ENCODE peak calls at places on chromosome 16, in four cellular contexts. K is GM12878, W is GM12891, A is SK-N-SH. S is an unnamed sample.

GRCh38 chr16:59487067-59487466 is 753.0 kb upstream of the GOT2 start:
- DNase-seq in K (no peak), W (no peak), A (no peak), S (no peak)

GRCh38 chr16:73010150-73010676 is 37.7 kb downstream of the ZFHX3 start:
- DNase-seq in K (no peak), W (no peak), A (peak; percentile 80), S (no peak)

GRCh38 chr16:74740795-74741304 is 33.8 kb downstream of the FA2H start:
- DNase-seq in K (no peak), W (no peak), A (no peak), S (no peak)

GRCh38 chr16:56515665-56516064 is 4.2 kb downstream of the BBS2 start:
- DNase-seq in K (no peak), W (no peak), A (no peak), S (no peak)

GRCh38 chr16:70416748-70417616 is 21.9 kb downstream of the ST3GAL2 start:
- DNase-seq in K (no peak), W (no peak), A (no peak), S (no peak)

GRCh38 chr16:49856741-49857330 is 924 bp upstream of the ZNF423 start:
- DNase-seq in K (no peak), W (no peak), A (peak; percentile 92), S (peak; percentile 59)

GRCh38 chr16:52497067-52497816 is 49.7 kb downstream of the TOX3 start:
- DNase-seq in K (no peak), W (no peak), A (peak; percentile 27), S (no peak)

GRCh38 chr16:4077083-4077714 is 39.0 kb downstream of the ADCY9 start:
- DNase-seq in K (no peak), W (no peak), A (no peak), S (no peak)

GRCh38 chr16:84630446-84631152 is 12.7 kb upstream of the COTL1 start:
- DNase-seq in K (no peak), W (no peak), A (no peak), S (no peak)

GRCh38 chr16:53159781-53160436 is 105.1 kb downstream of the CHD9 start:
- DNase-seq in K (peak; percentile 20), W (peak; percentile 6), A (peak; percentile 43), S (peak; percentile 45)

GRCh38 chr16:56993204-56993603 is 3.8 kb downstream of the NLRC5 start:
- DNase-seq in K (no peak), W (no peak), A (no peak), S (no peak)

GRCh38 chr16:86826931-86827330 is 248.6 kb downstream of the FOXL1 start:
- DNase-seq in K (no peak), W (no peak), A (no peak), S (no peak)

GRCh38 chr16:87138868-87139267 is 178.3 kb downstream of the C16orf95 start:
- DNase-seq in K (no peak), W (no peak), A (no peak), S (no peak)

GRCh38 chr16:83051451-83051850 is 424.7 kb downstream of the CDH13 start:
- DNase-seq in K (no peak), W (no peak), A (no peak), S (no peak)

GRCh38 chr16:50627419-50627818 is 53.7 kb downstream of the SNX20 start:
- DNase-seq in K (no peak), W (peak; percentile 49), A (peak; percentile 42), S (no peak)

GRCh38 chr16:84810518-84811273 is 9.1 kb upstream of the CRISPLD2 start:
- DNase-seq in K (peak; percentile 40), W (no peak), A (no peak), S (no peak)

GRCh38 chr16:14409563-14409962 is 220.5 kb downstream of the PARN start:
- DNase-seq in K (no peak), W (no peak), A (no peak), S (no peak)

GRCh38 chr16:27747946-27748345 is 198.0 kb downstream of the KATNIP start:
- DNase-seq in K (no peak), W (no peak), A (no peak), S (no peak)

GRCh38 chr16:55901756-55902155 is 26.6 kb upstream of the CES5A start:
- DNase-seq in K (no peak), W (no peak), A (no peak), S (no peak)

GRCh38 chr16:14562691-14563491 is 67.2 kb downstream of the PARN start:
- DNase-seq in K (no peak), W (no peak), A (no peak), S (peak; percentile 14)

GRCh38 chr16:55513616-55514015 is 4.7 kb downstream of the LPCAT2 start:
- DNase-seq in K (no peak), W (no peak), A (no peak), S (no peak)

GRCh38 chr16:72844225-72844920 is 203.6 kb downstream of the ZFHX3 start:
- DNase-seq in K (peak; percentile 11), W (no peak), A (no peak), S (no peak)

GRCh38 chr16:75420987-75421819 is 12.1 kb downstream of the CFDP1 start:
- DNase-seq in K (no peak), W (no peak), A (peak; percentile 71), S (peak; percentile 26)

GRCh38 chr16:53369921-53370320 is 64.3 kb upstream of the RBL2 start:
- DNase-seq in K (no peak), W (no peak), A (no peak), S (no peak)

GRCh38 chr16:70751593-70751992 is 49.4 kb downstream of the VAC14 start:
- DNase-seq in K (no peak), W (no peak), A (no peak), S (no peak)

GRCh38 chr16:75130150-75130771 is 13.7 kb upstream of the LDHD start:
- DNase-seq in K (no peak), W (no peak), A (no peak), S (no peak)

GRCh38 chr16:53043462-53043861 is 9.2 kb downstream of the CHD9NB start:
- DNase-seq in K (no peak), W (no peak), A (no peak), S (no peak)

GRCh38 chr16:88705076-88705684 is 1.0 kb downstream of the RNF166 start:
- DNase-seq in K (no peak), W (no peak), A (no peak), S (peak; percentile 52)

GRCh38 chr16:85514601-85515318 is 98.4 kb upstream of the GSE1 start:
- DNase-seq in K (no peak), W (no peak), A (peak; percentile 84), S (no peak)

GRCh38 chr16:14070555-14070876 is 603 bp upstream of the MRTFB start:
- DNase-seq in K (no peak), W (no peak), A (no peak), S (no peak)

GRCh38 chr16:14501331-14502255 is 128.5 kb downstream of the PARN start:
- DNase-seq in K (peak; percentile 50), W (no peak), A (peak; percentile 42), S (peak; percentile 71)

DNA sequence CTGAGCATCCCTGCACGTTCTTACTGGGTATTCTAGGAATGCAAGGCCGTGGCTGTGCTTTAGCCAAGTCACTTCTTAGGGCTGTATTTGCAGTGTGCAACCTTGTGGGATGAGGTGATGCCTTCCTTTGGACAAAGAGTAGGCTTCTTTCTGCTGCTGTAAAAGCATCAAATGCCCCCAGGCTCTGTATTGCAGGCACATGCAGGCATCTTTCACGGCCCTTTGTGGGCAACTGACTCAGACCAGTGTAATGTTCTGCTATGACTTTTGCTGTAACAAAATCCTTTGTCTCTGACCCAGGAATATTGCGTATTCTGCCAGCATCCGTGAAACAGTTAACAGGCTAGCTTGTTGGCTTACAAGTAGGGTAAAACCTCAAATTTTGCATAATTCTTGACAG is 30.9 kb upstream of the GCSH start:
- DNase-seq in K (no peak), W (no peak), A (no peak), S (no peak)
- TF ChIP-seq TAF1 in K (no peak), W (no peak), A (no peak), S (no peak)

DNA sequence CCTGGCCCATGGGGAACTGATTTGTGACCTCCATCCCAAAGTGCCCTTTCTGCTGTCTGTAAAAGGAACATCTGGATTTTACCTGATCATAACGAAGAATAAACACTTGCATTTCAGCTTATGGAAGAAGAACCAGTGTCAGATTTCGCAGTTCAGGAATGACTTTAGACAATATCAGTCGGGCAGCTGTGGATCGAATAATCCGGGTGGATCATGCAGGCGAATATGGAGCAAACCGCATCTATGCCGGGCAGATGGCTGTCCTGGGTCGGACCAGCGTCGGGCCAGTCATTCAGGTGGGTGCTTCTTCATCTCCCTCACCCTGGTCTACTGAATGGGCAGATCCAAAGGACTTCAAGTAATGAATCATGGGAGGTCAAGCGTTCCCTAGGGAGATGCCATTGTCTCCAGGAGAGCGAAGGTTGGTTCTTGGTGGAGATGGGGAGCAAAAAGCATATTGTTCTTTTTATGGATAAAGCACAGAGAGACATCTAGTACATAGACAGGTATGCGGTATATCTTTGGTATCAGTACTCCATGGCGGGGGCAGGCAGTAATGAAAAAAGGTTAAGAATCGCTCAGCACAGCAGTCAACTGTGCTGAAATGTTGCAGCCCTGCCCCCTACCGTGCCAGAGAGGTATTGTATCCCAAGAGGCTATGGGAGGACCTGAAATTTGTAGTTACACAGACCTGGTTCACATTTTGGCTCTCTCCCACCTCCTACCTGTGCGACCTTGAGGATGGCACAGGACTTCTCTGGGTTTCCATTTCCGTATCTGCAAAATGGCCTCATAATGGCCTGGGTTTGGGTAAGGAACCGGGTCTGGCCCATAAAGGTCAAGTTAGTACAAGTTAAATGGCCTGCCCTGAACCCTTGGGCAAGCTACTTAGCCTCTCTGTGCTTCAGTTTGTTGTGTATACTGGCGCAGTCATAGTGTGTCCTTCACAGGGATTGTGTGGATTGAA is 4.7 kb downstream of the COQ7 start:
- DNase-seq in K (no peak), W (peak; percentile 22), A (peak; percentile 58), S (peak; percentile 75)
- TF ChIP-seq TAF1 in K (no peak), W (no peak), A (no peak), S (no peak)

DNA sequence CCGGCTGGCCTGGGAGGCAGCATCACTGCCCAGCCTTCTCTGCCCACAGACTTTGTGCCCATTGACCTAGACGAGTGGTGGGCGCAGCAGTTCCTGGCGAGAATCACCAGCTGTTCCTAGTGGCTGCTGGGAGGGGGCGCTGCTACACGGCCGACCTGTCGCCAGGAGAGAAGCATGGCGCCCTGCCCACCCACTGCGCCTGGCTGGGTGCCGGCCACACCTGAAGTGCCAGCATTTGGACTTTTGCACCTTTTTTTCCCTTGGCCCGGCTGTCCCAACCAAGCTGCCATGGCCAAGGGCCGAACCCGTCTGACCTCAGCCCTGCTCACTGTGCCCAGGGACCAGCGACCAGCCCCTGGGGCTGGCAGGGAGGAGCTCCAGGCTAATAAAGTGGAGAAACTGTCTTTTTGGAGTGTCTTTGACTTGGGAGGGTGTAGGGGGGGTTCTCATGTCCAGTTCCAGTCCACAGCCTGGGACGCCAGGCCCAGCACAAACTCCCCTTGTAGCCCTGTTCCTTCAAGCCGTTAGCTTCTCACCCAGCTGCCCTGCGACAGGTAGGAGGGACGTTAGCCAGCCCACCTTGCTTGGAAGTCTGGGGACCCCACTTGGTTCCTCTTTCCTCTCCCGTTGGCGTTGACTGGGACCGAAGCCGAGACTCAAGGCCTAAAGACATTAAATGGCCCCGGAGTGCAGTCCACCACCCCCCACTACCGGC is 937 bp upstream of the WDR90 start:
- DNase-seq in K (no peak), W (peak; percentile 72), A (peak; percentile 89), S (no peak)
- TF ChIP-seq TAF1 in K (no peak), W (no peak), A (no peak), S (no peak)

GRCh38 chr16:10992797-10993196 is 48.4 kb downstream of the CLEC16A start:
- DNase-seq in K (no peak), W (no peak), A (no peak), S (peak; percentile 76)
- TF ChIP-seq TAF1 in K (no peak), W (no peak), A (no peak), S (no peak)

DNA sequence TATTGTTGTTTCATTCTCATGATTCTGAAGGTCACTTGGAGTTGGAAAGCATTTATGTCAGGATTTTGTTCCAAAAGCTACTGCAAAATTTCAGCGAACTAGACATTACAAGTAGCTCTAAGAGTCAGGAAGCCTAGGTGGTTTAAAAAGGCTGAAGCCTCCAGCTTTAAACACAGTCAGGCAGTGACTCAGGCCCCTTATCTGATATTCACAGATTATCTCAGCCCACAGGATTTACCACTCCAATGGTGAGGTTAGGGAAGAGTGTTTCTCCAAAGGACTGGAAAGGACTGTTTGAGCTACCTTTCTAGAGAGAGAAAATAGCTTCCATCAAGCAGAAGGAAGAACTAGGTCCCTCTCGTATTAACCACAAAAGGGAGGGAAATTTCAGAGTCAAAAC is 624.4 kb upstream of the C16orf82 start:
- DNase-seq in K (no peak), W (no peak), A (no peak), S (no peak)
- TF ChIP-seq TAF1 in K (no peak), W (no peak), A (no peak), S (no peak)